ENCODE peak calls at places on chromosomes 16 and 17, in four cellular contexts. One of them, this sample, is unnamed.

GRCh38 chr17:70527364-70527888 is 358.1 kb downstream of the KCNJ2 start:
- DNase-seq in stimulated activated CD4-positive, alpha-beta T cell treated with anti-CD3 and anti-CD28 coated beads, Interleukin-2, amount 100 ng/mL, for 24 hours: no peak
- DNase-seq in HFFc6: no peak
- DNase-seq in HCT116: no peak
- DNase-seq in this sample: no peak

GRCh38 chr16:21125191-21125590 is 25.5 kb downstream of the DNAH3 start:
- DNase-seq in stimulated activated CD4-positive, alpha-beta T cell treated with anti-CD3 and anti-CD28 coated beads, Interleukin-2, amount 100 ng/mL, for 24 hours: no peak
- DNase-seq in HFFc6: no peak
- DNase-seq in HCT116: no peak
- DNase-seq in this sample: no peak

GRCh38 chr17:34458266-34458665 is 95.2 kb upstream of the CCL1 start:
- DNase-seq in stimulated activated CD4-positive, alpha-beta T cell treated with anti-CD3 and anti-CD28 coated beads, Interleukin-2, amount 100 ng/mL, for 24 hours: no peak
- DNase-seq in HFFc6: no peak
- DNase-seq in HCT116: no peak
- DNase-seq in this sample: no peak

GRCh38 chr16:50696575-50697420 is 3.4 kb downstream of the NOD2 start:
- DNase-seq in stimulated activated CD4-positive, alpha-beta T cell treated with anti-CD3 and anti-CD28 coated beads, Interleukin-2, amount 100 ng/mL, for 24 hours: peak
- DNase-seq in HFFc6: peak
- DNase-seq in HCT116: peak
- DNase-seq in this sample: no peak

GRCh38 chr16:65283238-65283651 is 161.4 kb upstream of the CDH11 start:
- DNase-seq in stimulated activated CD4-positive, alpha-beta T cell treated with anti-CD3 and anti-CD28 coated beads, Interleukin-2, amount 100 ng/mL, for 24 hours: no peak
- DNase-seq in HFFc6: no peak
- DNase-seq in HCT116: no peak
- DNase-seq in this sample: no peak

GRCh38 chr16:88923926-88924833 is 52.8 kb downstream of the CBFA2T3 start:
- DNase-seq in stimulated activated CD4-positive, alpha-beta T cell treated with anti-CD3 and anti-CD28 coated beads, Interleukin-2, amount 100 ng/mL, for 24 hours: no peak
- DNase-seq in HFFc6: no peak
- DNase-seq in HCT116: no peak
- DNase-seq in this sample: no peak

GRCh38 chr16:62036101-62036806 is at the start of gene CDH8:
- DNase-seq in stimulated activated CD4-positive, alpha-beta T cell treated with anti-CD3 and anti-CD28 coated beads, Interleukin-2, amount 100 ng/mL, for 24 hours: no peak
- DNase-seq in HFFc6: no peak
- DNase-seq in HCT116: no peak
- DNase-seq in this sample: no peak

GRCh38 chr17:47802341-47803022 is 19.1 kb downstream of the OSBPL7 start:
- DNase-seq in stimulated activated CD4-positive, alpha-beta T cell treated with anti-CD3 and anti-CD28 coated beads, Interleukin-2, amount 100 ng/mL, for 24 hours: peak
- DNase-seq in HFFc6: peak
- DNase-seq in HCT116: peak
- DNase-seq in this sample: no peak

GRCh38 chr16:8763899-8764298 is 33.5 kb downstream of the TMEM186 start:
- DNase-seq in stimulated activated CD4-positive, alpha-beta T cell treated with anti-CD3 and anti-CD28 coated beads, Interleukin-2, amount 100 ng/mL, for 24 hours: no peak
- DNase-seq in HFFc6: no peak
- DNase-seq in HCT116: no peak
- DNase-seq in this sample: no peak

GRCh38 chr17:72192409-72193192 is 71.8 kb downstream of the SOX9 start:
- DNase-seq in stimulated activated CD4-positive, alpha-beta T cell treated with anti-CD3 and anti-CD28 coated beads, Interleukin-2, amount 100 ng/mL, for 24 hours: no peak
- DNase-seq in HFFc6: peak
- DNase-seq in HCT116: no peak
- DNase-seq in this sample: no peak

GRCh38 chr16:73020409-73020884 is 27.5 kb downstream of the ZFHX3 start:
- DNase-seq in stimulated activated CD4-positive, alpha-beta T cell treated with anti-CD3 and anti-CD28 coated beads, Interleukin-2, amount 100 ng/mL, for 24 hours: no peak
- DNase-seq in HFFc6: peak
- DNase-seq in HCT116: peak
- DNase-seq in this sample: no peak

GRCh38 chr16:85822145-85822544 is 22.6 kb downstream of the COX4I1 start:
- DNase-seq in stimulated activated CD4-positive, alpha-beta T cell treated with anti-CD3 and anti-CD28 coated beads, Interleukin-2, amount 100 ng/mL, for 24 hours: no peak
- DNase-seq in HFFc6: no peak
- DNase-seq in HCT116: no peak
- DNase-seq in this sample: no peak

GRCh38 chr17:19652595-19652994 is 4.0 kb downstream of the ALDH3A2 start:
- DNase-seq in stimulated activated CD4-positive, alpha-beta T cell treated with anti-CD3 and anti-CD28 coated beads, Interleukin-2, amount 100 ng/mL, for 24 hours: no peak
- DNase-seq in HFFc6: no peak
- DNase-seq in HCT116: no peak
- DNase-seq in this sample: no peak

GRCh38 chr16:66486773-66487579 is 59.9 kb downstream of the BEAN1 start:
- DNase-seq in stimulated activated CD4-positive, alpha-beta T cell treated with anti-CD3 and anti-CD28 coated beads, Interleukin-2, amount 100 ng/mL, for 24 hours: no peak
- DNase-seq in HFFc6: peak
- DNase-seq in HCT116: no peak
- DNase-seq in this sample: no peak

GRCh38 chr17:82436601-82437324 is 13.8 kb downstream of the CYBC1 start:
- DNase-seq in stimulated activated CD4-positive, alpha-beta T cell treated with anti-CD3 and anti-CD28 coated beads, Interleukin-2, amount 100 ng/mL, for 24 hours: no peak
- DNase-seq in HFFc6: no peak
- DNase-seq in HCT116: no peak
- DNase-seq in this sample: no peak

GRCh38 chr16:80226499-80226898 is 314.3 kb upstream of the DYNLRB2 start:
- DNase-seq in stimulated activated CD4-positive, alpha-beta T cell treated with anti-CD3 and anti-CD28 coated beads, Interleukin-2, amount 100 ng/mL, for 24 hours: no peak
- DNase-seq in HFFc6: no peak
- DNase-seq in HCT116: no peak
- DNase-seq in this sample: no peak

GRCh38 chr16:27528294-27528693 is 21.4 kb downstream of the GTF3C1 start:
- DNase-seq in stimulated activated CD4-positive, alpha-beta T cell treated with anti-CD3 and anti-CD28 coated beads, Interleukin-2, amount 100 ng/mL, for 24 hours: no peak
- DNase-seq in HFFc6: no peak
- DNase-seq in HCT116: no peak
- DNase-seq in this sample: no peak

GRCh38 chr16:49701867-49702494 is 153.9 kb downstream of the ZNF423 start:
- DNase-seq in stimulated activated CD4-positive, alpha-beta T cell treated with anti-CD3 and anti-CD28 coated beads, Interleukin-2, amount 100 ng/mL, for 24 hours: no peak
- DNase-seq in HFFc6: no peak
- DNase-seq in HCT116: no peak
- DNase-seq in this sample: peak

GRCh38 chr16:49474741-49475140 is 101.1 kb downstream of the C16orf78 start:
- DNase-seq in stimulated activated CD4-positive, alpha-beta T cell treated with anti-CD3 and anti-CD28 coated beads, Interleukin-2, amount 100 ng/mL, for 24 hours: no peak
- DNase-seq in HFFc6: no peak
- DNase-seq in HCT116: no peak
- DNase-seq in this sample: no peak

GRCh38 chr17:79009397-79010303 is at the start of gene CANT1:
- DNase-seq in stimulated activated CD4-positive, alpha-beta T cell treated with anti-CD3 and anti-CD28 coated beads, Interleukin-2, amount 100 ng/mL, for 24 hours: peak
- DNase-seq in HFFc6: peak
- DNase-seq in HCT116: peak
- DNase-seq in this sample: peak